ENCODE peak calls at places on chromosomes 13 and 19, in seven cellular contexts. C is neuronal stem cell, L is heart left ventricle, U is A549, T is lower lobe of right lung, A is brain microvascular endothelial cell, F is RWPE1. D is an unnamed sample.

GRCh38 chr13:33487575-33488243 is 202.2 kb upstream of the STARD13 start:
- DNase-seq in C (no peak), L (no peak), U (no peak), T (no peak), A (no peak), F (no peak), D (no peak)

GRCh38 chr19:58305065-58305931 is at the start of gene ERVK3-1:
- DNase-seq in C (peak; percentile 90), L (peak; percentile 98), U (peak; percentile 99), T (peak; percentile 99), A (peak; percentile 96), F (peak; percentile 96), D (peak; percentile 89)

GRCh38 chr19:5655412-5655811 is 24.9 kb downstream of the MICOS13 start:
- DNase-seq in C (no peak), L (no peak), U (no peak), T (peak; percentile 12), A (no peak), F (no peak), D (no peak)

GRCh38 chr13:106873810-106874209 is 305.9 kb upstream of the ARGLU1 start:
- DNase-seq in C (no peak), L (no peak), U (no peak), T (no peak), A (no peak), F (no peak), D (no peak)

GRCh38 chr13:75357576-75358295 is 124.2 kb downstream of the TBC1D4 start:
- DNase-seq in C (peak; percentile 20), L (no peak), U (peak; percentile 47), T (no peak), A (peak; percentile 75), F (peak; percentile 51), D (no peak)

GRCh38 chr19:43720936-43721335 is 5.1 kb downstream of the IRGC start:
- DNase-seq in C (no peak), L (no peak), U (no peak), T (no peak), A (no peak), F (no peak), D (no peak)

GRCh38 chr19:48896191-48896720 is 2.3 kb downstream of the TULP2 start:
- DNase-seq in C (peak; percentile 53), L (peak; percentile 82), U (no peak), T (peak; percentile 72), A (no peak), F (no peak), D (no peak)

GRCh38 chr13:31880849-31881494 is 141.6 kb downstream of the RXFP2 start:
- DNase-seq in C (no peak), L (no peak), U (no peak), T (no peak), A (no peak), F (no peak), D (no peak)

GRCh38 chr19:44968118-44968517 is 12.9 kb downstream of the CLPTM1 start:
- DNase-seq in C (no peak), L (no peak), U (no peak), T (no peak), A (no peak), F (no peak), D (no peak)

GRCh38 chr13:51125495-51126226 is 14.6 kb upstream of the C13orf42 start:
- DNase-seq in C (peak; percentile 43), L (no peak), U (peak; percentile 19), T (peak; percentile 63), A (peak; percentile 54), F (peak; percentile 45), D (no peak)

GRCh38 chr13:46211116-46211515 is 612 bp upstream of the LRRC63 start:
- DNase-seq in C (no peak), L (no peak), U (no peak), T (no peak), A (no peak), F (peak; percentile 9), D (no peak)

DNA sequence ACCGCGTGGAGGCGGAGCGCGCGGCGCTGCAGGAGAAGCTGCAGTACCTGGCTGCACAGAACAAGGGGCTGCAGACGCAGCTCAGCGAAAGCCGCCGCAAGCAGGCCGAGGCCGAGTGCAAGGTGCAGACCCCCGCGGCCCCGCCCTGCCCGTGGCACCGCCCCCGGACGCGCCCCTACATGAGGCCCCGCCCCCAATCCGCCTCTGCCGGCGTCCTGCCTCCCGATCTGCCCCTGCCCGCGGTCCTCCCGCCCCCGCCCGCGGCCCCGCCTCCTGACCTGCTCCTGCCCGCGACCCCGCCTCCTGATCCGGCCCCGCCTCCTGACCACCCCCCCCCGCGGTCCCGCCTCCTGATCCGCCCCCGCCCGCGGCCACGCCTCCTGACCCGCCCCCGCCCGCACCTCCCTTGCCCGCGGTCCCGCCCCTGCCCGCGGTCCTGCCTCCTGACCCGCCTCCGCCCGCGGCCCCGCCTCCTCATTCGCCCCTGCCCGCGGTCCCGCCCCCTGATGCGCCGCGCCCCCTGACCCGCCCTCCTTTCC is 11.7 kb downstream of the PRR36 start:
- DNase-seq in C (peak; percentile 93), L (peak; percentile 79), U (no peak), T (peak; percentile 80), A (peak; percentile 40), F (peak; percentile 80), D (no peak)
- H3K27ac ChIP-seq in C (no peak overlapping the region), L (no peak overlapping the region), U (peak overlapping the region; percentile 51), T (no peak overlapping the region), A (no peak overlapping the region), F (no peak overlapping the region), D (no peak overlapping the region)

DNA sequence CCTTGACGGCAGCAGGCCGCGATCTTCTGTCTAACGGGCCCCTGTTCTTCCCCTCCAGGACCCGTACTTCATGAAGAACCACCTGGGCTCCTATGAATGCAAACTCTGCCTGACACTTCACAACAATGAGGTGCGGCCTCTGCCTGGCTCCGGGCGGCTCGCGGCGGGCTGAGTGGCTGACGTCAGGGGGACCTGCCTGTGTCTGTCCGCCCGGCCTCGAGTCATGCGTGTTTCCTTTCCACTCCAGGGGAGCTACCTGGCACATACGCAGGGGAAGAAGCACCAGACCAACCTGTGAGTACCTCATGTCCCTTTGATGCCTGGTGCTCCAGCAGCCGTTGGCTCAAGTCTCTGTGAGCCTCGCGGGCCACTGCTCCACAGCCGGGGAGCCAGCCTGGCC is 4.6 kb upstream of the AMH start:
- DNase-seq in C (no peak), L (no peak), U (no peak), T (no peak), A (no peak), F (no peak), D (no peak)
- H3K27ac ChIP-seq in C (no peak overlapping the region), L (no peak overlapping the region), U (no peak overlapping the region), T (no peak overlapping the region), A (no peak overlapping the region), F (peak overlapping the region; percentile 68), D (no peak overlapping the region)

DNA sequence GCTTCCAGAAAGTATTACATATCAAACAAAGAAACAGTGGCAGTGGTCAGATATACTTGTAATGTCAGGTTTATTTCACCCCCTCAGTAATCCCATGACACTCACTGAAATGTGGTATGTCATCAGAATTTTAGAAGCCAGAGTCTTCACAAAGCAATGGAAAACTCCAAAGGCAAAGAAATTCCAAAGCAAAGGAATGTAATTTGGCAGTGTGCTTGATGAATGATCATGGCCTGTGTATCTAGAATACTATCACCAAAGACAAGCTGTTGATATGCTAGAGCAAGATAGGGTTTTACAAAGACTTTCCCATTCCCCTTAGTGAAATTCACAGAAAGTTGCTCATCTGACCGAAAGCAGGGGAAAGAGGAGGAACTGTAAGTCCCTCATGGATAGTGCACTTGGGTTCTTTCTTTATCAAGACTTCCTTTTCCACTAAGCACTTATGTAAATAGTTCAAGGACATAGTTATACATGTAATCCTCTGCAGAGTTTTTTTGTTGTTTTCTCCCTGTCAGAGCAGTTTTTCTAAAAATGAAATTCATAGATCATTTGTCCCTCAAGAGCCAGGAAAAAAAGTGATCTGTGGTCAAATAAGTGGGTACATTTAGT is 243.4 kb downstream of the NHLRC3 start:
- DNase-seq in C (no peak), L (no peak), U (no peak), T (no peak), A (no peak), F (no peak), D (no peak)
- H3K27ac ChIP-seq in C (no peak overlapping the region), L (no peak overlapping the region), U (no peak overlapping the region), T (no peak overlapping the region), A (no peak overlapping the region), F (no peak overlapping the region), D (no peak overlapping the region)

GRCh38 chr19:38731654-38732301 is 12.5 kb downstream of the CAPN12 start:
- DNase-seq in C (no peak), L (peak; percentile 48), U (no peak), T (peak; percentile 71), A (no peak), F (no peak), D (no peak)
- H3K27ac ChIP-seq in C (no peak overlapping the region), L (peak overlapping the region; percentile 44), U (peak overlapping the region; percentile 84), T (peak overlapping the region; percentile 77), A (no peak overlapping the region), F (peak overlapping the region; percentile 84), D (peak overlapping the region; percentile 87)

D was measured in epithelial cell of prostate.